ENCODE peak calls at places on chromosomes 12 and 14, in six cellular contexts. G, O, U, S, T and W are unnamed samples.

GRCh38 chr12:106854723-106855122 is 80.2 kb downstream of the RIC8B start:
- DNase-seq in T (no peak), O (no peak), U (no peak), G (no peak), S (no peak), W (no peak)

GRCh38 chr14:55835985-55836384 is 256.0 kb downstream of the KTN1 start:
- DNase-seq in T (no peak), O (no peak), U (no peak), S (no peak), G (no peak), W (no peak)

GRCh38 chr12:2061402-2061801 is 8.6 kb downstream of the CACNA1C start:
- DNase-seq in U (no peak), O (no peak), T (no peak), S (no peak), G (no peak), W (no peak)

GRCh38 chr14:68866991-68867533 is 74.2 kb upstream of the ZFP36L1 start:
- DNase-seq in S (no peak), T (no peak), G (no peak), O (no peak), U (no peak), W (no peak)

GRCh38 chr12:50642035-50642451 is 121.9 kb upstream of the ATF1 start:
- DNase-seq in G (peak), S (no peak), O (peak), T (no peak), U (no peak), W (no peak)

GRCh38 chr12:43099691-43100163 is 452.3 kb downstream of the ADAMTS20 start:
- DNase-seq in O (no peak), T (no peak), U (no peak), S (no peak), G (no peak), W (no peak)

GRCh38 chr14:91119556-91120311 is 5.9 kb downstream of the DGLUCY start:
- DNase-seq in S (no peak), U (no peak), G (peak), T (no peak), O (peak), W (no peak)

GRCh38 chr14:65560340-65561027 is 148.0 kb downstream of the FUT8 start:
- DNase-seq in O (no peak), U (no peak), G (no peak), T (peak), S (no peak), W (no peak)

GRCh38 chr12:116434155-116435065 is 124.8 kb upstream of the MAP1LC3B2 start:
- DNase-seq in G (peak), U (peak), O (peak), T (peak), S (no peak), W (no peak)

GRCh38 chr14:99177876-99178630 is 93.9 kb downstream of the BCL11B start:
- DNase-seq in T (no peak), G (no peak), S (no peak), O (no peak), U (no peak), W (no peak)

GRCh38 chr12:100564905-100565467 is 8.5 kb upstream of the GAS2L3 start:
- DNase-seq in G (no peak), O (no peak), T (no peak), S (no peak), U (no peak), W (no peak)

GRCh38 chr14:23175823-23176222 is 7.6 kb downstream of the SLC7A8 start:
- DNase-seq in G (peak), U (no peak), T (peak), O (no peak), S (no peak), W (no peak)

GRCh38 chr14:95564060-95564459 is 29.2 kb downstream of the GLRX5 start:
- DNase-seq in T (peak), O (peak), G (peak), S (no peak), U (no peak), W (no peak)

GRCh38 chr14:103840016-103840415 is 7.4 kb downstream of the PPP1R13B start:
- DNase-seq in U (no peak), S (no peak), O (no peak), G (no peak), T (no peak), W (no peak)

GRCh38 chr12:101891462-101891971 is 14.1 kb downstream of the DRAM1 start:
- DNase-seq in G (peak), U (no peak), S (no peak), O (peak), T (no peak), W (no peak)

GRCh38 chr14:25011095-25011494 is 38.9 kb downstream of the STXBP6 start:
- DNase-seq in T (no peak), S (no peak), O (no peak), G (no peak), U (no peak), W (no peak)

GRCh38 chr12:112117685-112118084 is 7.7 kb upstream of the TRAFD1 start:
- DNase-seq in S (no peak), G (no peak), T (no peak), U (no peak), O (no peak), W (no peak)

GRCh38 chr12:113422030-113422900 is at the start of gene SDSL:
- DNase-seq in T (peak), G (peak), U (peak), S (no peak), O (peak), W (no peak)

GRCh38 chr12:15892645-15893259 is 10.6 kb downstream of the STRAP start:
- DNase-seq in G (no peak), S (peak), T (no peak), U (no peak), O (no peak), W (no peak)

GRCh38 chr12:8709124-8709830 is 11.5 kb downstream of the RIMKLB start:
- DNase-seq in U (no peak), S (no peak), G (no peak), O (peak), T (no peak), W (no peak)

GRCh38 chr12:123743002-123743401 is 19.1 kb upstream of the DNAH10 start:
- DNase-seq in U (no peak), O (no peak), G (no peak), T (no peak), S (no peak), W (no peak)

GRCh38 chr14:55562135-55562534 is 17.9 kb upstream of the KTN1 start:
- DNase-seq in S (no peak), U (no peak), T (no peak), G (no peak), O (no peak), W (no peak)

GRCh38 chr14:59600211-59600945 is 23.8 kb upstream of the CCDC175 start:
- DNase-seq in G (no peak), S (no peak), T (no peak), O (no peak), U (no peak), W (no peak)

GRCh38 chr14:103141117-103141796 is 18.0 kb downstream of the TNFAIP2 start:
- DNase-seq in T (peak), G (no peak), S (peak), O (peak), U (no peak), W (peak)

GRCh38 chr12:123492290-123492689 is 34.4 kb downstream of the SNRNP35 start:
- DNase-seq in U (no peak), G (no peak), T (no peak), S (peak), O (no peak), W (no peak)

GRCh38 chr12:26940820-26941219 is 2.5 kb downstream of the FGFR1OP2 start:
- DNase-seq in T (no peak), S (no peak), O (peak), U (no peak), G (no peak), W (no peak)